ENCODE peak calls at places on chromosomes 16 and 17, in four cellular contexts. R is HCT116, N is H1, O is K562. K is an unnamed sample.

GRCh38 chr17:35214631-35215273 is 20.6 kb upstream of the SLC35G3 start:
- DNase-seq in R (no peak), N (no peak), O (no peak), K (no peak)

GRCh38 chr17:14214271-14214670 is 22.4 kb downstream of the CDRT15 start:
- DNase-seq in R (no peak), N (no peak), O (no peak), K (no peak)

GRCh38 chr16:6193718-6194117 is 1096.1 kb upstream of the EEF2KMT start:
- DNase-seq in R (no peak), N (peak), O (peak), K (peak)

GRCh38 chr16:89023151-89023551 is 46.1 kb upstream of the CBFA2T3 start:
- DNase-seq in R (no peak), N (no peak), O (no peak), K (no peak)

GRCh38 chr17:39668141-39668924 is at the start of gene PNMT:
- DNase-seq in R (no peak), N (no peak), O (peak), K (peak)

GRCh38 chr16:66544358-66544757 is 5.6 kb downstream of the TK2 start:
- DNase-seq in R (no peak), N (no peak), O (no peak), K (no peak)

GRCh38 chr16:5377280-5377898 is 279.8 kb upstream of the EEF2KMT start:
- DNase-seq in R (no peak), N (no peak), O (no peak), K (no peak)

GRCh38 chr17:37848690-37849616 is 75.3 kb upstream of the TBC1D3K start:
- DNase-seq in R (peak), N (no peak), O (no peak), K (no peak)

GRCh38 chr17:7322520-7323194 is 6.5 kb downstream of the NEURL4 start:
- DNase-seq in R (no peak), N (no peak), O (no peak), K (no peak)

GRCh38 chr16:88456356-88457292 is 3.5 kb downstream of the ZFPM1 start:
- DNase-seq in R (no peak), N (no peak), O (no peak), K (no peak)

GRCh38 chr17:6708357-6708961 is 4.7 kb downstream of the SLC13A5 start:
- DNase-seq in R (no peak), N (no peak), O (no peak), K (no peak)

GRCh38 chr17:35616506-35616905 is 29.4 kb downstream of the AP2B1 start:
- DNase-seq in R (no peak), N (no peak), O (no peak), K (no peak)

DNA sequence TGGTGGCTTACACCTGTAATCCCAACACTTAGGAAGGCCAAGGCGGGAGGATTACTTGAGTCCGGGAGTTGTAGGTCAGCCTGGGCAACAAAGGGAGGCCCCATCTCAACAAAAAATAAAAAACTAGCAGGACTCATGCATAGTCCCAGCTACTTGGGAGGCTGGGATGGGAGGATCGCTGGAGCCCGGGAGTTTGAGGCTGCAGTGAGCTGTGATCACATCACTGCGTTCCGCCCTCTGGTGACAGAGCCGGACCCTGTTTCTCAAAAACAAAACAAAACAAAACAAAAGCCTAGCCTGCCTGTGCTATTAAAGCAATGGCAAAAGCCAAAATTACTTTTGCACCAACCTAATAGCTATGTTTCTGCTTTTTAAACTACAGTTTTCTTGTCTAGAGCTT is 1.5 kb downstream of the FCSK start:
- DNase-seq in R (no peak), N (no peak), O (no peak), K (no peak)
- TF ChIP-seq CTCF in R (peak), N (no peak), O (peak), K (peak)

DNA sequence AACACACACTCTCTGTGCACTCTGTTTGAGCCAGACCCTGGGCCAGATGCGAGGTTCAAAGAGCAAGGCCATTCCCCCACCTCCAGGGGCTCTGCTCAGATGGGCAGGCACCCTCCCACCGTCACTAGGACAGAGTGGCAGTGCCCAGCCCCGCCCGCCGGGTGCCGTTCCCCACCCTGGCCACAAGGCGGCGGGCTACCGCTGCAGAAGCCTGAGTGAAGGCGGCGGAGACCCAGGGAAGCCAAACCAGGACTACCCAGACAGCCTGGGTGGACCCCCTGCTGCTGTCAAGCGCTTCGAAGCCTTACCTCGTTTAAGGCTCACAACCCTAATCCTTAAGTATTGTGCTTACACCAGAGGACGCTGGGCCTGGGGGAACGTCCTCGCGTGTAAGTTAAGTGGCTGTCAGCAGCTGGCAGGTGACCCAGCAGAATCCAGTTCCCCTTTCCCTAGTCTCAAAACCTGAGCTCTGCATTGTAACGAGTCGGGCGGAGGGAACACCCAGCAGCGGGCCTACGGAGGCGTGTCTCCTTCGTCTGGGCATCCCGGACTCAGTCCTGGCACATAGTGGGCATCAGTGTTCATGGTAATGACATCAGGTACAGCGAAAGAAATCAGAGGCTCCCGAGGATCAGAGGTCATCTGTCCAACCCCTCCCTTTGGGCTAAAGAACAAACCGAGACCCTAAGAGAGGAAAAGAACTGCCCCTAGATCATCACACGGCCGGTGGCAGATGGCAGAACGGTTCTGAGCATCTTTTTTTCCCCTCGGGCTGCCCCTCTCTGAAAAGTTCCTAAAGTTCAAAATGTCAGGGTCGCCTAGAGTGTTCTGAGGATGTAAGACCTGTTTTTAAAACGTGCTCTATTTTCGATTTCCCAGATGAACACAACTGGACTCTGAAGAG is 4.4 kb downstream of the ARHGAP27 start:
- DNase-seq in R (peak), N (no peak), O (peak), K (peak)
- TF ChIP-seq FOSL1 in R (no peak), N (peak), O (no peak), K (no peak)

GRCh38 chr17:59105852-59106462 is 723 bp downstream of the TRIM37 start:
- DNase-seq in R (no peak), N (no peak), O (no peak), K (peak)

GRCh38 chr17:59110973-59111372 is 4.3 kb upstream of the TRIM37 start:
- DNase-seq in R (no peak), N (no peak), O (no peak), K (no peak)

GRCh38 chr17:59107306-59107670 is 608 bp upstream of the TRIM37 start:
- DNase-seq in R (no peak), N (no peak), O (no peak), K (no peak)

GRCh38 chr17:59108400-59109102 is 1.9 kb upstream of the TRIM37 start:
- DNase-seq in R (no peak), N (no peak), O (no peak), K (no peak)

GRCh38 chr17:59106463-59107305 is at the start of gene TRIM37:
- DNase-seq in R (peak), N (peak), O (peak), K (peak)
- TF ChIP-seq CTCF in R (no peak), N (no peak), O (peak), K (peak)

GRCh38 chr17:62689441-62690167 is 62.1 kb downstream of the MRC2 start:
- DNase-seq in R (no peak), N (no peak), O (no peak), K (no peak)

GRCh38 chr17:62692159-62692651 is 64.7 kb downstream of the MRC2 start:
- DNase-seq in R (no peak), N (no peak), O (no peak), K (no peak)

GRCh38 chr17:62687997-62688396 is 60.5 kb downstream of the MRC2 start:
- DNase-seq in R (no peak), N (no peak), O (no peak), K (no peak)

GRCh38 chr17:62690168-62690897 is 62.9 kb downstream of the MRC2 start:
- DNase-seq in R (no peak), N (no peak), O (no peak), K (no peak)

GRCh38 chr17:62688398-62689140 is 61.1 kb downstream of the MRC2 start:
- DNase-seq in R (no peak), N (no peak), O (no peak), K (no peak)
- TF ChIP-seq FOSL1 in R (no peak), N (no peak), O (no peak), K (no peak)

GRCh38 chr17:81898029-81898866 is 3.8 kb upstream of the NPB start:
- DNase-seq in R (peak), N (no peak), O (no peak), K (no peak)
- TF ChIP-seq CTCF in R (no peak), N (no peak), O (no peak), K (no peak)